ENCODE peak calls at places on chromosomes 1 and 21, in seven cellular contexts. K is NCI-H1436; P is retina; F is A673; H is neural crest cell; L is effector CD4-positive, alpha-beta T cell; W is GM12892. X is an unnamed sample.

GRCh38 chr1:67674260-67675011 is 10.6 kb upstream of the GADD45A start:
- DNase-seq in F (peak), P (peak), H (no peak), L (peak), K (peak), W (no peak), X (no peak)

GRCh38 chr1:71273326-71273725 is 192.5 kb upstream of the ZRANB2 start:
- DNase-seq in H (no peak), W (no peak), F (peak), P (no peak), L (no peak), K (no peak), X (no peak)

GRCh38 chr1:61639218-61639617 is 85.7 kb downstream of the TM2D1 start:
- DNase-seq in W (no peak), F (peak), H (no peak), K (no peak), L (no peak), P (no peak), X (no peak)

GRCh38 chr1:67713071-67713806 is 28.2 kb downstream of the GADD45A start:
- DNase-seq in L (no peak), P (no peak), W (no peak), H (no peak), F (peak), K (peak), X (peak)

GRCh38 chr1:36912365-36912840 is 121.9 kb downstream of the GRIK3 start:
- DNase-seq in W (no peak), L (no peak), F (no peak), K (no peak), P (peak), H (no peak), X (no peak)

GRCh38 chr21:36908260-36908908 is 58.1 kb downstream of the HLCS start:
- DNase-seq in K (no peak), F (no peak), W (no peak), L (no peak), P (no peak), H (no peak), X (no peak)

GRCh38 chr1:156316909-156317308 is 17.8 kb upstream of the VHLL start:
- DNase-seq in H (no peak), F (no peak), P (no peak), L (no peak), W (no peak), K (no peak), X (no peak)

GRCh38 chr1:38000529-38001453 is 4.5 kb downstream of the FHL3 start:
- DNase-seq in W (no peak), P (no peak), F (peak), K (no peak), H (no peak), L (no peak), X (no peak)

GRCh38 chr1:197314672-197315071 is 46.6 kb downstream of the CRB1 start:
- DNase-seq in H (no peak), K (no peak), W (no peak), F (peak), L (no peak), P (peak), X (peak)

GRCh38 chr1:221217029-221217428 is 337.8 kb downstream of the HLX start:
- DNase-seq in W (no peak), L (no peak), H (no peak), K (no peak), P (no peak), F (no peak), X (no peak)

X was measured in SK-MEL-5.